ENCODE peak calls at places on chromosome 17, in four cellular contexts. B, S, Z and G are unnamed samples.

GRCh38 chr17:42525221-42525620 is 10.8 kb upstream of the NAGLU start:
- DNase-seq in B (no peak), S (no peak), Z (no peak), G (no peak)

GRCh38 chr17:68314916-68315535 is 23.7 kb downstream of the ARSG start:
- DNase-seq in B (no peak), S (no peak), Z (no peak), G (no peak)

GRCh38 chr17:74796211-74796610 is 20.1 kb upstream of the NAT9 start:
- DNase-seq in B (no peak), S (no peak), Z (no peak), G (no peak)

GRCh38 chr17:20120835-20121234 is 111.7 kb downstream of the SPECC1 start:
- DNase-seq in B (no peak), S (no peak), Z (no peak), G (no peak)

GRCh38 chr17:45197555-45198334 is 23.9 kb upstream of the FMNL1 start:
- DNase-seq in B (peak), S (peak), Z (peak), G (peak)

GRCh38 chr17:76527430-76528111 is 9.9 kb downstream of the CYGB start:
- DNase-seq in B (peak), S (peak), Z (no peak), G (peak)

GRCh38 chr17:35578929-35579448 is 618 bp upstream of the PEX12 start:
- DNase-seq in B (no peak), S (no peak), Z (no peak), G (peak)

GRCh38 chr17:56608941-56609340 is 15.4 kb downstream of the NOG start:
- DNase-seq in B (no peak), S (no peak), Z (no peak), G (peak)

GRCh38 chr17:73325527-73325842 is 13.7 kb upstream of the CDC42EP4 start:
- DNase-seq in B (no peak), S (no peak), Z (no peak), G (no peak)

GRCh38 chr17:31310260-31310659 is 3.6 kb downstream of the EVI2B start:
- DNase-seq in B (no peak), S (peak), Z (no peak), G (no peak)

GRCh38 chr17:9470171-9470570 is 105.4 kb downstream of the STX8 start:
- DNase-seq in B (no peak), S (no peak), Z (no peak), G (no peak)

GRCh38 chr17:83183951-83184506 is 104.6 kb downstream of the METRNL start:
- DNase-seq in B (no peak), S (no peak), Z (no peak), G (no peak)

GRCh38 chr17:204427-205175 is 23.2 kb upstream of the DOC2B start:
- DNase-seq in B (no peak), S (no peak), Z (no peak), G (no peak)